ENCODE peak calls at places on chromosomes 12 and 14, in five cellular contexts. V is dorsolateral prefrontal cortex, K is heart left ventricle, U is PC-3, X is OCI-LY7. Q is an unnamed sample.

GRCh38 chr14:85572845-85573244 is 42.9 kb downstream of the FLRT2 start:
- DNase-seq in K (no peak), V (no peak), U (peak), X (no peak), Q (no peak)

GRCh38 chr12:130179191-130179590 is 16.9 kb downstream of the FZD10 start:
- DNase-seq in U (no peak), K (no peak), V (no peak), X (no peak), Q (no peak)

GRCh38 chr12:30792648-30793499 is 38.1 kb upstream of the CAPRIN2 start:
- DNase-seq in V (no peak), X (no peak), K (no peak), U (peak), Q (no peak)

GRCh38 chr14:68362841-68363240 is 430.0 kb downstream of the ZFP36L1 start:
- DNase-seq in X (peak), U (no peak), V (no peak), K (no peak), Q (no peak)

GRCh38 chr14:63857467-63858030 is 4.7 kb downstream of the SYNE2 start:
- DNase-seq in K (no peak), U (peak), V (no peak), X (no peak), Q (no peak)

GRCh38 chr14:104174051-104174450 is 35.7 kb downstream of the KIF26A start:
- DNase-seq in U (no peak), K (no peak), V (no peak), X (no peak), Q (no peak)

GRCh38 chr14:74507085-74507484 is 13.5 kb downstream of the ISCA2 start:
- DNase-seq in K (no peak), X (no peak), V (no peak), U (no peak), Q (no peak)

GRCh38 chr14:95264271-95264973 is 55.3 kb downstream of the CLMN start:
- DNase-seq in X (no peak), K (no peak), U (no peak), V (no peak), Q (no peak)

GRCh38 chr12:6307521-6307920 is 3.0 kb upstream of the PLEKHG6 start:
- DNase-seq in K (no peak), V (no peak), U (no peak), X (no peak), Q (no peak)

GRCh38 chr14:68325267-68325807 is 467.5 kb downstream of the ZFP36L1 start:
- DNase-seq in V (no peak), K (no peak), U (no peak), X (no peak), Q (no peak)

GRCh38 chr12:111788178-111788654 is 21.5 kb downstream of the ALDH2 start:
- DNase-seq in X (peak), U (peak), V (no peak), K (peak), Q (no peak)

GRCh38 chr12:93714382-93714781 is 37.2 kb downstream of the CRADD start:
- DNase-seq in U (no peak), V (no peak), K (peak), X (no peak), Q (no peak)

GRCh38 chr12:90575995-90576394 is 379.0 kb downstream of the CCER1 start:
- DNase-seq in V (no peak), K (no peak), X (no peak), U (no peak), Q (no peak)

GRCh38 chr14:38255408-38255672 is 553 bp downstream of the CLEC14A start:
- DNase-seq in K (peak), X (no peak), U (no peak), V (no peak), Q (no peak)

GRCh38 chr12:56021882-56022497 is 1.1 kb downstream of the IKZF4 start:
- DNase-seq in U (no peak), V (no peak), K (no peak), X (no peak), Q (no peak)

GRCh38 chr14:65179918-65180724 is 77.8 kb upstream of the MAX start:
- DNase-seq in U (peak), X (peak), K (peak), V (no peak), Q (no peak)

GRCh38 chr12:50066402-50066801 is 9.0 kb downstream of the ASIC1 start:
- DNase-seq in U (no peak), X (no peak), V (no peak), K (no peak), Q (no peak)

GRCh38 chr12:43098078-43098477 is 453.9 kb downstream of the ADAMTS20 start:
- DNase-seq in U (no peak), V (no peak), X (no peak), K (no peak), Q (no peak)

GRCh38 chr12:4111010-4111409 is 162.6 kb upstream of the CCND2 start:
- DNase-seq in V (no peak), K (no peak), X (no peak), U (no peak), Q (no peak)
- TF ChIP-seq CTCF in V (no peak), K (no peak), X (no peak), U (no peak), Q (no peak)

DNA sequence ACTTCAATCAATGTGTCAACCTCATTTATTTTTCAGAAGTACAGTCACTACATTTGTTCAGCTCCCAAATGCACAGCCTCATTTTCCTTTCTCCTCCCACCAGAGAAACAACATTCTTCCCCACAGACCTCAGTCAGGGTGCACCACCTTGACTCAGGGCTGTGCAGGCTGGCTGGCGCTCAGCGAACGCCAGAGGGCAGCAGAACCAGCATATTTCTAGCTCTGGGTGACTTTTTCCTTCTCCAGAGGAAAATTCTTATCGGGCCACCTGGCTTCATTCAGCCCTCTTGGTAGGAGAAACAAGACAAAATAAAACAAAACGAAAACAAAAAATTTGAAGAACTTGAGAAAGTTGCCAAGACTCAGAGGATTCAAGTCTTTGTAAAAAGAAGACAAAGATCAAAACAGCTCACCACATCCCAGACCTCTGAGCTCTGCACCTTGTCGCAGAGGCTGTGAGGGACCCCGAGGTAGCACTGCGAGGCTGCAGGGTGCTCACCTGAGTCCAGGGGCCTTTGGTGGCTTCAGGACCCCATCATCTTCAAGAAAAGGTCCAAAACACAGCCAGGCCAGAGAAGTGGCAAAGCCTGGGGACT is 33.7 kb downstream of the PAH start:
- DNase-seq in V (peak), U (peak), K (no peak), X (peak), Q (peak)
- TF ChIP-seq CTCF in V (peak), U (peak), K (peak), X (peak), Q (peak)

GRCh38 chr14:77212097-77212873 is 30.7 kb downstream of the TMEM63C start:
- DNase-seq in V (no peak), X (no peak), U (no peak), K (no peak), Q (no peak)

GRCh38 chr14:77214216-77214615 is 32.6 kb downstream of the TMEM63C start:
- DNase-seq in V (no peak), U (no peak), K (no peak), X (no peak), Q (no peak)

GRCh38 chr14:77208979-77209318 is 27.4 kb downstream of the TMEM63C start:
- DNase-seq in X (no peak), U (no peak), K (no peak), V (no peak), Q (no peak)

GRCh38 chr14:77213657-77214016 is 32.0 kb downstream of the TMEM63C start:
- DNase-seq in V (no peak), X (no peak), K (no peak), U (no peak), Q (no peak)

DNA sequence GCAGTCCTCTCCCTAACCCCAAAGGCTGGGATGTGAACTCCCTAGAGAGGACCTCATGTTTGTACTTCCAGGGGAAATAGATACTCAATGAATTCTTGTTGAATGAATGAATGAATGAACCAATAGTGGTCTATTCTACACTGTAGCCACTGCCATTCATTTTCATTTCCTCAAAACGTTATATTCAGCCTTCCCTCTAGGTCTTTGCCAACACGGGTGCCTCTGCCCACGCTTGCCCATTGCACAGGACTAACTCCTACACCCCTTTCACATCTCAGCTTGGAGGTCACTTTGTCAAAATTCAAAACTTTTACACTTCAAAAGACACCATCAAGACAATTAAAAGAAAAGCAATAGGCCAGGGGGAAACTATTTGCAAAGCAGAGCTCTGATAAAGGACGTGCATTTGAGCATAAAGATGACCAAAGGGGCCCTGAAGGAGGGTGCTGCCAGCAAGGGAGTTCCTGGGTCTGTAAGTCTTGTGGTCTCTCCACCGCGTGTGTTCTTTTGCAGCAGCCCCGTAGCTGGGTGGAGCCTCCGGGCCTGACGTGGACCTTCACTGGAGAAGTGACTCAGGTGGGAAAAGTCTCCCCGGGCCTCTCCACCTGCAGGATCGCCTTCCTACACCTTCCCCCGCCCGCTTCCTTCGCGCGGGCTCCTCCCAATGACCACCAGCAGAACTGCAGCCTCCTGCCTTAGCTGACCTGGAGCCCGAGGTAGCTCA is 31.5 kb downstream of the TMEM63C start:
- DNase-seq in U (peak), K (no peak), X (peak), V (no peak), Q (peak)
- TF ChIP-seq CTCF in U (peak), K (peak), X (peak), V (peak), Q (peak)

GRCh38 chr12:124408822-124409517 is 114.1 kb downstream of the RFLNA start:
- DNase-seq in K (no peak), U (no peak), X (no peak), V (no peak), Q (no peak)

GRCh38 chr12:124405151-124405550 is 110.3 kb downstream of the RFLNA start:
- DNase-seq in U (no peak), X (no peak), V (no peak), K (no peak), Q (no peak)

GRCh38 chr12:124406043-124406442 is 111.2 kb downstream of the RFLNA start:
- DNase-seq in X (no peak), V (no peak), K (no peak), U (no peak), Q (no peak)

GRCh38 chr12:124405592-124405991 is 110.7 kb downstream of the RFLNA start:
- DNase-seq in K (no peak), V (no peak), U (no peak), X (no peak), Q (no peak)

GRCh38 chr12:124407074-124407473 is 112.2 kb downstream of the RFLNA start:
- DNase-seq in V (no peak), U (no peak), X (no peak), K (no peak), Q (no peak)
- TF ChIP-seq CTCF in V (no peak), U (peak), X (peak), K (no peak), Q (no peak)

DNA sequence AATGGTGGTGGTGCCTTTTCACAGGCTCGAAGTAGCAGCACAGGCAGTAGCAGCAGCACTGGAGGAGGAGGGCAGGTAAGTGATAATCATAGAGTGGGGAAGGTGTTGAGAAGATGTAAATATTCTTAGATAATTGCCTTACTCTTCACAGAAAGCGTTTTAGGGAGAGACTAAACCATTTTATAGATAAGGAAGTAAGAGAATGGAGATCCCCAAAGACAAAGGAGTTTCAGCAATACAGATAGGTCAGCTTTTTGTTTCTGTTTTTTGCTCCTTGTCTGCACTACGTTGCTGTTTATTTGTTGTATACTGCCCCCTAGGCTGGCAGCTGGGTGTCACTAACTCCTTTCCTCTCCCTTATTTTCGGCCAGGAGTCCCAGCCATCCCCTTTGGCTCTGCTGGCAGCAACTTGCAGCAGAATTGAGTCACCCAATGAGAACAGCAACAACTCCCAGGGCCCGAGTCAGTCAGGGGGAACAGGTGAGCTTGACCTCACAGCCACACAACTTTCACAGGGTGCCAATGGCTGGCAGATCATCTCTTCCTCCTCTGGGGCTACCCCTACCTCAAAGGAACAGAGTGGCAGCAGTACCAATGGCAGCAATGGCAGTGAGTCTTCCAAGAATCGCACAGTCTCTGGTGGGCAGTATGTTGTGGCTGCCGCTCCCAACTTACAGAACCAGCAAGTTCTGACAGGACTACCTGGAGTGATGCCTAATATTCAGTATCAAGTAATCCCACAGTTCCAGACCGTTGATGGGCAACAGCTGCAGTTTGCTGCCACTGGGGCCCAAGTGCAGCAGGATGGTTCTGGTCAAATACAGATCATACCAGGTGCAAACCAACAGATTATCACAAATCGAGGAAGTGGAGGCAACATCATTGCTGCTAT is 2.0 kb downstream of the SP1 start:
- DNase-seq in X (peak), V (no peak), U (peak), K (peak), Q (peak)
- TF ChIP-seq CTCF in X (peak), V (no peak), U (peak), K (peak), Q (peak)

GRCh38 chr14:102209224-102209966 is 69.7 kb downstream of the WDR20 start:
- DNase-seq in X (no peak), K (no peak), U (peak), V (peak), Q (no peak)
- TF ChIP-seq CTCF in X (no peak), K (peak), U (peak), V (no peak), Q (peak)

GRCh38 chr14:24831677-24832076 is 197.7 kb upstream of the GZMB start:
- DNase-seq in X (no peak), K (no peak), V (no peak), U (no peak), Q (no peak)

GRCh38 chr14:24828486-24828885 is 194.5 kb upstream of the GZMB start:
- DNase-seq in X (no peak), U (no peak), V (no peak), K (no peak), Q (no peak)

GRCh38 chr14:24829862-24830261 is 195.9 kb upstream of the GZMB start:
- DNase-seq in K (no peak), V (no peak), U (no peak), X (no peak), Q (no peak)

GRCh38 chr14:24826390-24826789 is 192.4 kb upstream of the GZMB start:
- DNase-seq in K (no peak), V (no peak), X (no peak), U (no peak), Q (no peak)
- TF ChIP-seq CTCF in K (no peak), V (no peak), X (no peak), U (no peak), Q (no peak)

GRCh38 chr12:18549598-18549997 is 188.2 kb downstream of the PLCZ1 start:
- DNase-seq in X (no peak), V (no peak), K (no peak), U (no peak), Q (no peak)
- TF ChIP-seq CTCF in X (no peak), V (no peak), K (no peak), U (peak), Q (peak)

Q was measured in neural crest cell.